ENCODE peak calls at places on chromosomes 4 and X, in five cellular contexts. F is A549, B is PC-9, J is GM23248, C is uterus. H is an unnamed sample. For H3K4me1, the result is how much of the 10 kb centered on the place peaks cover.

GRCh38 chrX:42686706-42687105 is 91.3 kb downstream of the PPP1R2C start:
- DNase-seq in C (no peak), B (no peak), J (peak), F (no peak), H (no peak)

GRCh38 chrX:150253946-150254615 is 109.0 kb upstream of the MAMLD1 start:
- DNase-seq in F (no peak), J (no peak), C (no peak), B (no peak), H (no peak)

GRCh38 chr4:17098946-17099345 is 200.5 kb upstream of the LDB2 start:
- DNase-seq in B (no peak), J (no peak), F (no peak), C (no peak), H (no peak)

GRCh38 chr4:103397527-103397926 is 199.4 kb upstream of the CENPE start:
- DNase-seq in J (no peak), C (no peak), B (no peak), F (no peak), H (no peak)

GRCh38 chr4:114606240-114606639 is 7.6 kb downstream of the UGT8 start:
- DNase-seq in J (no peak), F (no peak), C (no peak), B (peak), H (no peak)

GRCh38 chrX:115174548-115174947 is 14.7 kb upstream of the RBMXL3 start:
- DNase-seq in C (no peak), B (no peak), J (no peak), F (no peak), H (no peak)

GRCh38 chr4:169523796-169524195 is 88.6 kb downstream of the NEK1 start:
- DNase-seq in F (no peak), C (no peak), B (no peak), J (no peak), H (no peak)

GRCh38 chr4:10405672-10406071 is 51.6 kb downstream of the ZNF518B start:
- DNase-seq in J (no peak), B (no peak), F (no peak), C (no peak), H (no peak)

GRCh38 chr4:16294455-16294854 is 68.2 kb upstream of the TAPT1 start:
- DNase-seq in J (peak), B (no peak), F (no peak), C (no peak), H (no peak)

GRCh38 chrX:132766452-132766851 is 192.0 kb downstream of the HS6ST2 start:
- DNase-seq in J (no peak), C (no peak), B (no peak), F (no peak), H (no peak)

GRCh38 chr4:164779811-164780216 is 25.9 kb downstream of the SMIM31 start:
- DNase-seq in B (no peak), J (peak), F (peak), C (no peak), H (no peak)

GRCh38 chrX:105136786-105137185 is 83.7 kb downstream of the TEX13A start:
- DNase-seq in J (no peak), C (no peak), B (peak), F (no peak), H (no peak)

GRCh38 chr4:123621072-123621705 is 224.6 kb downstream of the SPRY1 start:
- DNase-seq in F (no peak), J (no peak), C (peak), B (no peak), H (no peak)

GRCh38 chr4:165464813-165465381 is 86.1 kb downstream of the CPE start:
- DNase-seq in C (no peak), B (peak), F (peak), J (peak), H (peak)

GRCh38 chrX:75746891-75747639 is 38.0 kb downstream of the MAGEE2 start:
- DNase-seq in C (peak), F (peak), B (no peak), J (peak), H (no peak)

GRCh38 chrX:14356401-14356800 is 172.9 kb upstream of the GLRA2 start:
- DNase-seq in C (no peak), B (peak), J (peak), F (no peak), H (no peak)

GRCh38 chr4:6500481-6501135 is 28.2 kb upstream of the PPP2R2C start:
- DNase-seq in B (no peak), C (no peak), F (no peak), J (no peak), H (no peak)

GRCh38 chr4:168923526-168924194 is 86.4 kb downstream of the CBR4 start:
- DNase-seq in J (peak), C (no peak), B (peak), F (peak), H (peak)

GRCh38 chr4:8457646-8458045 is 17.1 kb downstream of the TRMT44 start:
- DNase-seq in C (no peak), J (no peak), B (no peak), F (no peak), H (no peak)

GRCh38 chr4:91032725-91033445 is 905.7 kb downstream of the CCSER1 start:
- DNase-seq in B (no peak), C (no peak), F (no peak), J (no peak), H (no peak)

GRCh38 chr4:163866728-163867313 is 372.3 kb downstream of the TMA16 start:
- DNase-seq in B (no peak), C (no peak), J (no peak), F (no peak), H (no peak)

DNA sequence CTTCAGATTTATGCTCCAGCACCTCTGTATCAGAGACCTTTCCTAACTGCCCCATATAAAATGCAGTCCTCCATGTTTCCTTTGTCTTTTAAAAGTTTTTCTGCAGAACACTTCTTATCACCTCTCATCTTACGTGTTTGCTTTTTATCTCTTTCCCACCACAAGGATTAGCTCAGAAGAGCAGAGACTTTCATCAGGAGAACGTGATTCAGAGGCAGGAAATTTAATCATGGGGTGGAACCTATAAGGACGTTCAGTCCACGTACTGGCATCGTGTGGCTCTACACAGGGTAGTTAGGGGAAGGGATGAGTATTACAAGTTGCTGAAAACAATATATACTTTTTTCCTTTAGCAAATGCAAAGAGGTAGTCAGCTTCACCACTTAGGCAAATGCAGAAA is 98.7 kb downstream of the SORBS2 start:
- DNase-seq in B (no peak), J (no peak), C (no peak), F (no peak), H (no peak)
- H3K4me1 ChIP-seq in B (under half), J (under half), C (under half), F (under half), H (under half)

GRCh38 chr4:86472377-86473019 is 112.6 kb upstream of the MAPK10 start:
- DNase-seq in B (no peak), C (no peak), J (no peak), F (no peak), H (no peak)
- H3K27ac ChIP-seq in B (no peak), C (no peak), J (no peak), F (no peak), H (no peak)

GRCh38 chrX:82589410-82589809 is 918.7 kb upstream of the POU3F4 start:
- DNase-seq in J (no peak), C (no peak), F (peak), B (no peak), H (no peak)

GRCh38 chrX:82591421-82591820 is 916.7 kb upstream of the POU3F4 start:
- DNase-seq in F (no peak), J (no peak), B (no peak), C (no peak), H (no peak)

GRCh38 chrX:82585868-82586267 is 922.2 kb upstream of the POU3F4 start:
- DNase-seq in J (no peak), F (no peak), C (no peak), B (no peak), H (no peak)
- H3K4me1 ChIP-seq in J (under half), F (under half), C (under half), B (under half), H (under half)

GRCh38 chr4:1750381-1751154 is 29.2 kb downstream of the TACC3 start:
- DNase-seq in C (no peak), B (no peak), J (no peak), F (no peak), H (no peak)

GRCh38 chr4:1748465-1748995 is 27.2 kb downstream of the TACC3 start:
- DNase-seq in B (no peak), C (peak), J (peak), F (peak), H (peak)

GRCh38 chr4:1751155-1751918 is 30.0 kb downstream of the TACC3 start:
- DNase-seq in B (no peak), C (no peak), J (no peak), F (no peak), H (no peak)

GRCh38 chr4:1749370-1749769 is 28.0 kb downstream of the TACC3 start:
- DNase-seq in B (no peak), F (no peak), J (no peak), C (no peak), H (no peak)

GRCh38 chr4:1749826-1750225 is 28.5 kb downstream of the TACC3 start:
- DNase-seq in J (no peak), C (no peak), B (no peak), F (no peak), H (no peak)
- H3K27ac ChIP-seq in J (no peak), C (no peak), B (no peak), F (no peak), H (no peak)

GRCh38 chr4:185711764-185712163 is 100.2 kb downstream of the SORBS2 start:
- DNase-seq in J (no peak), F (no peak), B (no peak), C (no peak), H (no peak)

GRCh38 chr4:185712350-185713024 is 99.5 kb downstream of the SORBS2 start:
- DNase-seq in F (no peak), J (no peak), C (no peak), B (no peak), H (no peak)

GRCh38 chr4:185716008-185716976 is 95.7 kb downstream of the SORBS2 start:
- DNase-seq in B (no peak), J (no peak), C (no peak), F (no peak), H (no peak)

GRCh38 chr4:185710487-185710995 is 101.5 kb downstream of the SORBS2 start:
- DNase-seq in B (no peak), C (no peak), J (no peak), F (no peak), H (no peak)

GRCh38 chr4:185713731-185714130 is 98.3 kb downstream of the SORBS2 start:
- DNase-seq in B (no peak), J (no peak), C (no peak), F (no peak), H (no peak)
- H3K4me1 ChIP-seq in B (under half), J (under half), C (under half), F (under half), H (under half)

DNA sequence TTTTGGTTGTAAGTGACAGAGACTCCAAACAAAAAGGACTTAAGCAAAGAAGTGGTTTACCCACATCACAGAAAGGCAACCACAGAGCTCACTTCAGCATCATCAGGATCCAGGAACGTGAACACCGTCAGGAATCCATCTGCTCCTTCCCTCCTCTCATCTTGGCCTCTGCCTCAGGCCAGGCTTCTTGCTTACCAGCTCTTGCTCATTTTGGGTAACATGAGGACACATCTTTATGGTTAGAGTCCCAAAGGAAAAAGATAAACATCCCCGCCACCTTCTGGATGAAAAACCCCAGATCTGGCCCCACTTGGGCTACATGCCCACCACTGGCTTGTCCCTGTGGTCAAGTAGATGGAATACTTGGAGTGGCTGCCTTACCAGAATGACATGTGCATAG is 176.8 kb upstream of the RPL34 start:
- DNase-seq in J (no peak), F (no peak), B (no peak), C (no peak), H (no peak)
- H3K27ac ChIP-seq in J (no peak), F (no peak), B (no peak), C (no peak), H (no peak)

GRCh38 chr4:3717241-3717640 is 48.9 kb upstream of the ADRA2C start:
- DNase-seq in B (no peak), F (no peak), C (no peak), J (no peak), H (no peak)
- H3K4me1 ChIP-seq in B (under half), F (under half), C (under half), J (under half), H (under half)

GRCh38 chrX:10033360-10034007 is 66.3 kb downstream of the CLDN34 start:
- DNase-seq in F (no peak), C (no peak), J (peak), B (no peak), H (no peak)

GRCh38 chrX:10034740-10035260 is 67.6 kb downstream of the CLDN34 start:
- DNase-seq in B (no peak), F (no peak), J (no peak), C (no peak), H (no peak)

GRCh38 chrX:10030570-10030969 is 63.4 kb downstream of the CLDN34 start:
- DNase-seq in F (peak), B (no peak), C (no peak), J (peak), H (no peak)

GRCh38 chrX:10031743-10032142 is 64.6 kb downstream of the CLDN34 start:
- DNase-seq in B (no peak), F (no peak), J (no peak), C (no peak), H (no peak)

GRCh38 chrX:10032147-10032546 is 65.0 kb downstream of the CLDN34 start:
- DNase-seq in J (no peak), C (no peak), B (no peak), F (no peak), H (no peak)
- H3K27ac ChIP-seq in J (no peak), C (no peak), B (no peak), F (peak), H (no peak)

DNA sequence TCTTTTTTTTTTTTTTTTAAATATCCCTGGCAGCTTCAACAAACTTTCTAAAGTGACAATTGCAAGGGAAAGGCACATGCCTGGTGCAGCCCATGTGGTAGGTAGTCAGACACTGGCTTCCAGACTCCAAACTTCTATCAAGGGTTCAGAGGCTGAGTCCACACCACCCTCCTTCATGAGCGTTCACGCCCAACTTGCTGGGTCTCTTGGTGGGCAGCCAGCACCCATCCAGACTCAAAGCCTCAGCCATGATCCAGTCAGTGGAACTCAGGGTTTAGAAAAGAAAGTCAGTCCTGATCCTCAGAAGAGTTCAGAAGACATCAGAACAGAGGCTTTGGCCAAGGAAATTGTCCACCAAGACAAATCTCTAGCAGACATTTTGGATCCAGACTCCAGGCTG is 141.5 kb downstream of the SOWAHB start:
- DNase-seq in C (no peak), F (no peak), J (no peak), B (no peak), H (no peak)
- H3K4me1 ChIP-seq in C (under half), F (under half), J (half or more), B (under half), H (under half)

H was measured in CD8-positive, alpha-beta memory T cell.